ENCODE peak calls at places on chromosomes 16 and 17, in ten cellular contexts. X is fibroblast of lung; U is T follicular helper cell; N is memory B cell; Q is GM03348; B is AG08396; T is germinal center; A is esophagus squamous epithelium; E is activated T-helper 1 cell treated with anti-CD3 and anti-CD28 coated beads, Interleukin-2, amount 50 U/mL, for 16 hours; I is NCI-H524 treated with DMSO at 0.1 percent for 48 hours. O is an unnamed sample.

GRCh38 chr17:179721-180379 is 1.6 kb downstream of the DOC2B start:
- DNase-seq in U (no peak), X (no peak), E (no peak), T (no peak), I (no peak), N (no peak), B (no peak), Q (no peak), A (no peak), O (no peak)

GRCh38 chr17:29148257-29148789 is 31.9 kb downstream of the MYO18A start:
- DNase-seq in T (no peak), I (no peak), E (no peak), N (no peak), X (no peak), U (no peak), B (no peak), Q (no peak), A (no peak), O (no peak)

GRCh38 chr16:3971261-3971660 is 90.7 kb upstream of the CREBBP start:
- DNase-seq in X (peak), E (no peak), N (no peak), B (peak), I (no peak), U (no peak), A (no peak), T (no peak), Q (no peak), O (no peak)

GRCh38 chr17:75491680-75492079 is 23.7 kb downstream of the CASKIN2 start:
- DNase-seq in B (no peak), E (no peak), I (no peak), T (no peak), Q (no peak), N (no peak), U (no peak), X (no peak), A (no peak), O (no peak)

GRCh38 chr16:85350973-85351372 is 238.7 kb upstream of the CIBAR2 start:
- DNase-seq in I (peak), N (no peak), B (peak), E (no peak), T (no peak), Q (peak), X (peak), U (no peak), A (peak), O (peak)

GRCh38 chr17:71963341-71963740 is 157.5 kb upstream of the SOX9 start:
- DNase-seq in A (no peak), Q (no peak), T (no peak), X (no peak), B (no peak), N (no peak), I (peak), E (no peak), U (no peak), O (no peak)

GRCh38 chr16:20928774-20929411 is 28.3 kb downstream of the LYRM1 start:
- DNase-seq in U (no peak), X (peak), I (no peak), T (no peak), N (no peak), E (no peak), Q (peak), A (no peak), B (no peak), O (no peak)

GRCh38 chr17:81235822-81236740 is 2.8 kb downstream of the TEPSIN start:
- DNase-seq in U (no peak), T (no peak), Q (no peak), I (no peak), X (no peak), N (no peak), B (no peak), E (no peak), A (no peak), O (no peak)

GRCh38 chr16:12067714-12068401 is 91.3 kb downstream of the SNX29 start:
- DNase-seq in Q (peak), I (peak), X (peak), E (no peak), U (no peak), A (no peak), N (peak), T (peak), B (peak), O (no peak)

GRCh38 chr17:47281246-47281645 is 27.6 kb downstream of the ITGB3 start:
- DNase-seq in E (no peak), Q (no peak), T (no peak), B (no peak), A (no peak), I (no peak), X (no peak), U (no peak), N (no peak), O (no peak)